ENCODE peak calls at places on chromosomes 12 and 14, in eight cellular contexts. C is PC-9; Z is AG04449; N is IMR-90; B is dorsolateral prefrontal cortex; G is CD4-positive, alpha-beta memory T cell; H is SJSA1; R is endodermal cell. S is an unnamed sample.

GRCh38 chr14:50002926-50003212 is 110.0 kb downstream of the ARF6 start:
- DNase-seq in B (no peak), N (no peak), H (no peak), C (no peak), Z (no peak), G (no peak), R (no peak), S (no peak)

GRCh38 chr14:105398726-105399440 is 545 bp downstream of the TEX22 start:
- DNase-seq in R (no peak), Z (no peak), G (no peak), B (no peak), H (peak), N (peak), C (no peak), S (peak)

GRCh38 chr14:104349950-104350349 is 211.6 kb downstream of the KIF26A start:
- DNase-seq in C (no peak), R (peak), N (no peak), H (no peak), Z (no peak), G (no peak), B (peak), S (no peak)

GRCh38 chr12:126171936-126172559 is 1106.8 kb downstream of the AACS start:
- DNase-seq in Z (no peak), G (no peak), C (no peak), R (no peak), N (no peak), H (no peak), B (no peak), S (no peak)

GRCh38 chr12:111034148-111034910 is 114.0 kb upstream of the MYL2 start:
- DNase-seq in R (peak), N (no peak), H (no peak), G (no peak), Z (no peak), B (no peak), C (no peak), S (no peak)

GRCh38 chr12:125734137-125734536 is 668.9 kb downstream of the AACS start:
- DNase-seq in N (no peak), C (no peak), B (no peak), R (peak), H (no peak), G (no peak), Z (no peak), S (no peak)

GRCh38 chr14:92724516-92725340 is 23.7 kb downstream of the LGMN start:
- DNase-seq in G (no peak), B (no peak), Z (no peak), R (no peak), N (no peak), H (no peak), C (no peak), S (no peak)

GRCh38 chr14:103890836-103891666 is 37.2 kb upstream of the TDRD9 start:
- DNase-seq in Z (no peak), B (no peak), R (no peak), H (no peak), N (no peak), C (no peak), G (no peak), S (no peak)

GRCh38 chr12:48927261-48927660 is 2.0 kb upstream of the FKBP11 start:
- DNase-seq in H (peak), Z (peak), R (no peak), B (no peak), G (no peak), N (peak), C (no peak), S (no peak)

GRCh38 chr14:102525213-102526143 is 15.9 kb upstream of the ANKRD9 start:
- DNase-seq in Z (no peak), B (no peak), H (peak), R (no peak), G (peak), C (peak), N (peak), S (peak)

GRCh38 chr12:132275110-132275531 is 54.3 kb downstream of the GALNT9 start:
- DNase-seq in C (no peak), N (peak), R (peak), H (peak), Z (no peak), B (peak), G (no peak), S (peak)

GRCh38 chr14:52299692-52300278 is 14.3 kb upstream of the PTGER2 start:
- DNase-seq in R (no peak), Z (no peak), B (no peak), H (peak), C (peak), G (peak), N (peak), S (peak)

GRCh38 chr12:15158114-15158513 is 63.1 kb downstream of the RERG start:
- DNase-seq in Z (no peak), R (no peak), B (no peak), N (no peak), C (no peak), G (no peak), H (no peak), S (no peak)

GRCh38 chr14:33127531-33127930 is 188.9 kb downstream of the NPAS3 start:
- DNase-seq in C (no peak), Z (no peak), H (no peak), B (no peak), R (no peak), N (no peak), G (no peak), S (no peak)

GRCh38 chr12:4107436-4107878 is 166.1 kb upstream of the CCND2 start:
- DNase-seq in H (peak), C (no peak), B (no peak), Z (no peak), R (peak), G (peak), N (peak), S (peak)

GRCh38 chr12:42482086-42482819 is 107.3 kb downstream of the PRICKLE1 start:
- DNase-seq in N (peak), B (no peak), Z (no peak), G (no peak), H (no peak), R (peak), C (no peak), S (peak)

GRCh38 chr12:117152793-117153775 is 37.2 kb downstream of the FBXO21 start:
- DNase-seq in R (no peak), G (peak), N (no peak), B (no peak), C (no peak), H (no peak), Z (no peak), S (no peak)

GRCh38 chr12:84793558-84794367 is 118.8 kb downstream of the SLC6A15 start:
- DNase-seq in C (peak), G (no peak), B (no peak), H (no peak), N (peak), Z (no peak), R (no peak), S (peak)

GRCh38 chr12:41795066-41795465 is 349.6 kb downstream of the GXYLT1 start:
- DNase-seq in C (no peak), B (no peak), H (no peak), R (no peak), Z (no peak), G (no peak), N (peak), S (peak)

GRCh38 chr14:93970589-93970966 is 5.8 kb downstream of the ASB2 start:
- DNase-seq in N (no peak), B (no peak), G (peak), C (no peak), H (no peak), R (no peak), Z (no peak), S (no peak)

GRCh38 chr14:20707622-20708021 is 19.1 kb downstream of the ANG start:
- DNase-seq in H (no peak), Z (no peak), R (no peak), C (peak), G (no peak), N (no peak), B (no peak), S (peak)

GRCh38 chr12:14216405-14217294 is 148.8 kb upstream of the ATF7IP start:
- DNase-seq in H (peak), C (no peak), Z (no peak), G (peak), R (no peak), B (no peak), N (peak), S (peak)

GRCh38 chr14:93183596-93184317 is 940 bp downstream of the MOAP1 start:
- DNase-seq in H (no peak), Z (no peak), N (no peak), R (no peak), B (no peak), C (no peak), G (no peak), S (no peak)

GRCh38 chr12:34403706-34404376 is 381.5 kb downstream of the ALG10 start:
- DNase-seq in C (no peak), G (no peak), B (no peak), Z (no peak), N (no peak), H (no peak), R (no peak), S (no peak)

GRCh38 chr12:113043240-113043639 is 13.3 kb upstream of the DTX1 start:
- DNase-seq in R (no peak), H (no peak), Z (no peak), C (no peak), B (no peak), G (no peak), N (no peak), S (no peak)

GRCh38 chr14:95713596-95714371 is at the start of gene TCL1A:
- DNase-seq in C (no peak), N (no peak), Z (no peak), R (peak), H (no peak), B (no peak), G (no peak), S (no peak)

GRCh38 chr12:115998119-115998633 is 279.3 kb downstream of the MED13L start:
- DNase-seq in G (peak), R (peak), N (peak), B (no peak), H (peak), Z (peak), C (no peak), S (peak)

GRCh38 chr14:36663404-36664321 is 2.0 kb downstream of the PAX9 start:
- DNase-seq in C (no peak), B (no peak), R (peak), G (no peak), Z (no peak), H (peak), N (no peak), S (peak)

GRCh38 chr14:89138846-89139245 is 278.2 kb downstream of the FOXN3 start:
- DNase-seq in B (no peak), H (no peak), Z (no peak), R (peak), G (no peak), N (no peak), C (no peak), S (no peak)

GRCh38 chr12:112439769-112440168 is 21.0 kb downstream of the PTPN11 start:
- DNase-seq in G (no peak), C (no peak), R (no peak), B (no peak), N (no peak), Z (no peak), H (no peak), S (no peak)

GRCh38 chr14:89400529-89400928 is 16.5 kb downstream of the FOXN3 start:
- DNase-seq in N (no peak), H (no peak), Z (no peak), B (no peak), G (no peak), R (no peak), C (no peak), S (no peak)

GRCh38 chr12:31620311-31620710 is 29.4 kb upstream of the DENND5B start:
- DNase-seq in N (peak), H (no peak), C (no peak), G (no peak), R (no peak), B (no peak), Z (no peak), S (peak)

GRCh38 chr12:85016423-85016822 is 19.7 kb downstream of the TSPAN19 start:
- DNase-seq in H (peak), C (peak), N (peak), B (no peak), R (no peak), Z (peak), G (no peak), S (peak)

GRCh38 chr14:67003009-67003753 is 186.1 kb upstream of the GARIN2 start:
- DNase-seq in G (no peak), C (no peak), N (no peak), R (no peak), Z (no peak), B (no peak), H (no peak), S (no peak)
- H3K4me3 ChIP-seq in G (no peak), C (no peak), N (no peak), R (no peak), Z (no peak), B (no peak), H (no peak), S (no peak)

GRCh38 chr12:76007640-76008039 is 23.9 kb downstream of the PHLDA1 start:
- DNase-seq in N (no peak), C (no peak), B (no peak), Z (no peak), G (no peak), R (peak), H (no peak), S (no peak)
- H3K4me3 ChIP-seq in N (no peak), C (no peak), B (no peak), Z (no peak), G (no peak), R (peak), H (no peak), S (no peak)

DNA sequence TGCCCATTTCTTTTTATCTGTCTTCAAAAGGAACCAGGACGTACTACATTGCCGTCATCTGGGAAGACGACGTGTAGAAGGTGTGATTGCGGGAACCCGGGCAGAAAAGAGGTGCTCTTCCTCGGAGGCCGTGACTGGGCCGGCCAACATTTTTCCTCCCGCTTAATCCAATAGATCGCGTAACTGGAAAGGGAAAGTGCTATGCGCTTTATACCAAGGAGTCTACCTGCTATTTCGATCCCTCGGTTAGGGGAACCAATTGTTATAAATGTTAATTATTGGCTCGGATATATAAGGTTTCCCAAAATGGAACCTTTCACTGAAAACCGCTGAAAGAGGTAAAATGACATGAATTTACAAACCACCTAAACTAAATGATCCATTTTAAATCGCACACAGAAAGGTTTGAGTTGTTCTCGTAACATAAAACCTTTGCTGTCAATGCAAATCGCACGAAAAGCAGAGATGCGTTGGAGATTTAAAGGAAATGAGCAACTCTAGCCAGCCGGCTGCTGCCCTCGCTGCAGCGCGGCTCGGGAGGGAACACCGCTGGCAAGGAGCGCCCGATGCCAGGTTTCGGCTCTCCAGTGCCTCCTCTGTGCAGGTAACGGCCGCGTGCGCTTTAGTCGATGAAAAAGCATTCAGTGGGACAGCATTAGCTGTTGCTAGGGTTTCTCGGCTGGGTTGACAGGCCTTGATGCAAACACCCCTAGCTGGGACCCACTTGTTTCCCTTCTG is 2.8 kb upstream of the SIX1 start:
- DNase-seq in G (no peak), R (peak), N (peak), Z (no peak), C (no peak), H (no peak), B (no peak), S (no peak)
- H3K4me3 ChIP-seq in G (no peak), R (no peak), N (no peak), Z (no peak), C (no peak), H (no peak), B (no peak), S (no peak)

GRCh38 chr12:50022903-50023302 is 2.4 kb downstream of the RACGAP1 start:
- DNase-seq in Z (no peak), C (no peak), G (no peak), R (no peak), N (no peak), B (no peak), H (no peak), S (no peak)
- H3K4me3 ChIP-seq in Z (no peak), C (no peak), G (no peak), R (no peak), N (no peak), B (no peak), H (no peak), S (no peak)

GRCh38 chr12:114683709-114684097 is 272 bp downstream of the TBX3 start:
- DNase-seq in H (no peak), N (no peak), C (no peak), G (no peak), R (no peak), Z (no peak), B (no peak), S (no peak)
- H3K4me3 ChIP-seq in H (peak), N (peak), C (no peak), G (peak), R (peak), Z (peak), B (peak), S (peak)

GRCh38 chr12:6950401-6950801 is 755 bp upstream of the PTPN6 start:
- DNase-seq in N (no peak), C (no peak), Z (no peak), R (no peak), G (no peak), H (no peak), B (no peak), S (no peak)

GRCh38 chr12:6952860-6953416 is 1.8 kb downstream of the PTPN6 start:
- DNase-seq in G (no peak), H (no peak), N (no peak), B (no peak), Z (no peak), R (no peak), C (no peak), S (no peak)

GRCh38 chr12:6950944-6951540 is at the start of gene PTPN6:
- DNase-seq in R (no peak), N (no peak), Z (no peak), G (peak), B (no peak), C (no peak), H (no peak), S (no peak)

GRCh38 chr12:6952121-6952859 is 1.1 kb downstream of the PTPN6 start:
- DNase-seq in B (no peak), Z (no peak), G (no peak), R (peak), H (no peak), C (no peak), N (no peak), S (no peak)

DNA sequence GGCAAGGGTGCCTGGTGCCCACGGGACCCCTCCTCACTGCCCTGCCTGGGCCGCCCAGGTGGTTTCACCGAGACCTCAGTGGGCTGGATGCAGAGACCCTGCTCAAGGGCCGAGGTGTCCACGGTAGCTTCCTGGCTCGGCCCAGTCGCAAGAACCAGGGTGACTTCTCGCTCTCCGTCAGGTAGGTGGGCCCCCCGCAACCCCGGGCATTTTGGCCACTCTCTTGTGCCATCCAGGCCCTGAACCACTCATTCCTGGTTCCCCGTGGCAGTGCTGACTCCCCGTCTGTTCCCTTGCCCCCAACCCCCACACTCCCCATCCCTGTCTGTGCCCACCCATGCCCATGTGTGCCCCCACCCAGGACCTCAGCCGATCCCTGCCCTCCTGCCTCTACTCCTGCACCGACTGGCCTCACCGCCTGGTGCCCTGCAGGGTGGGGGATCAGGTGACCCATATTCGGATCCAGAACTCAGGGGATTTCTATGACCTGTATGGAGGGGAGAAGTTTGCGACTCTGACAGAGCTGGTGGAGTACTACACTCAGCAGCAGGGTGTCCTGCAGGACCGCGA is 480 bp downstream of the PTPN6 start:
- DNase-seq in H (no peak), R (no peak), Z (no peak), B (no peak), C (no peak), N (no peak), G (peak), S (no peak)
- H3K4me3 ChIP-seq in H (no peak), R (no peak), Z (no peak), B (peak), C (no peak), N (no peak), G (peak), S (no peak)

GRCh38 chr12:1102088-1102487 is 111.1 kb downstream of the ERC1 start:
- DNase-seq in G (no peak), B (no peak), Z (no peak), R (no peak), C (no peak), H (no peak), N (no peak), S (no peak)
- H3K4me3 ChIP-seq in G (no peak), B (no peak), Z (no peak), R (no peak), C (no peak), H (no peak), N (no peak), S (no peak)

GRCh38 chr12:124713041-124713435 is 145.6 kb upstream of the NCOR2 start:
- DNase-seq in G (no peak), R (no peak), Z (no peak), N (no peak), H (peak), B (no peak), C (no peak), S (no peak)
- H3K4me3 ChIP-seq in G (peak), R (no peak), Z (no peak), N (no peak), H (peak), B (no peak), C (no peak), S (no peak)

DNA sequence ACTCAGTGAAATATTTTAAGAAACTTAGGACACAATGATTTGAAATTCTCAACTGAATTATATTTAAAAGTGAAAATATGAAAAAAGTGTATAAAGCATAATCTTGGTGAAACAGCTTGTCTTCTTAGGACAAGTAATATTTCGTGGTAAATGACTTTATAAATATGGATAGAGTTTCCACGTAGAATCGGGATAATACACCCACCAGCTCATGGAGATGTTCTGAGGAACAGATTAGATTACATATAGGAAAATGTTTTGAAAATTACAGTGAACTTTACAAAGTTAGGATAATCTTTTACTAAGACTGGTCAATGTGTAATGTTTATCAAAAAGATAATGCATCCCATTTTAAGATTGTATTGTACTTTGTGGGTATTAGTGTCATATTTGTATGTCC is 25.6 kb upstream of the MYF6 start:
- DNase-seq in C (no peak), R (no peak), B (no peak), H (no peak), N (no peak), Z (no peak), G (no peak), S (no peak)
- H3K4me3 ChIP-seq in C (no peak), R (no peak), B (no peak), H (no peak), N (no peak), Z (no peak), G (no peak), S (no peak)